ENCODE peak calls at places on chromosomes 16 and 17, in four cellular contexts. Z is K562, M is WTC11, O is HepG2. J is an unnamed sample.

GRCh38 chr17:946510-947236 is 32.9 kb downstream of the NXN start:
- DNase-seq in Z (no peak), M (no peak), O (no peak), J (no peak)

GRCh38 chr17:61251939-61252865 is 147.4 kb upstream of the TBX2 start:
- DNase-seq in Z (no peak), M (no peak), O (no peak), J (no peak)

GRCh38 chr16:57266531-57267268 is 17.8 kb downstream of the PLLP start:
- DNase-seq in Z (peak), O (no peak), M (no peak), J (no peak)

GRCh38 chr16:30011505-30012480 is 966 bp upstream of the DOC2A start:
- DNase-seq in M (no peak), O (no peak), Z (no peak), J (no peak)

GRCh38 chr17:31571124-31571892 is 179.8 kb downstream of the RAB11FIP4 start:
- DNase-seq in M (no peak), O (no peak), Z (no peak), J (no peak)

GRCh38 chr16:2040450-2041105 is 7.1 kb downstream of the NTHL1 start:
- DNase-seq in M (no peak), O (no peak), Z (no peak), J (no peak)

GRCh38 chr16:66844009-66844341 is 239 bp upstream of the CA7 start:
- DNase-seq in Z (no peak), M (no peak), O (no peak), J (no peak)

GRCh38 chr17:44030482-44030881 is 15.7 kb upstream of the TMEM101 start:
- DNase-seq in O (no peak), Z (no peak), M (no peak), J (no peak)

GRCh38 chr17:77770331-77771105 is 188.0 kb upstream of the TNRC6C start:
- DNase-seq in O (no peak), M (no peak), Z (peak), J (no peak)

GRCh38 chr17:50699410-50699809 is 8.3 kb downstream of the ANKRD40 start:
- DNase-seq in O (no peak), M (no peak), Z (no peak), J (no peak)

GRCh38 chr16:14198603-14199002 is 127.5 kb downstream of the MRTFB start:
- DNase-seq in O (no peak), M (no peak), Z (no peak), J (no peak)

GRCh38 chr17:15498107-15498506 is 30.7 kb upstream of the CDRT4 start:
- DNase-seq in Z (peak), M (peak), O (no peak), J (peak)

GRCh38 chr17:59151591-59151990 is 3.4 kb downstream of the SKA2 start:
- DNase-seq in O (no peak), Z (no peak), M (no peak), J (no peak)

GRCh38 chr16:11699234-11699894 is 31.1 kb downstream of the SNN start:
- DNase-seq in Z (no peak), M (no peak), O (no peak), J (no peak)

GRCh38 chr16:85553436-85554113 is 59.5 kb upstream of the GSE1 start:
- DNase-seq in Z (peak), M (peak), O (peak), J (peak)

GRCh38 chr16:49695782-49696413 is 160.0 kb downstream of the ZNF423 start:
- DNase-seq in M (no peak), O (no peak), Z (no peak), J (no peak)

GRCh38 chr16:81693467-81694303 is 85.4 kb upstream of the PLCG2 start:
- DNase-seq in M (no peak), Z (no peak), O (no peak), J (no peak)

DNA sequence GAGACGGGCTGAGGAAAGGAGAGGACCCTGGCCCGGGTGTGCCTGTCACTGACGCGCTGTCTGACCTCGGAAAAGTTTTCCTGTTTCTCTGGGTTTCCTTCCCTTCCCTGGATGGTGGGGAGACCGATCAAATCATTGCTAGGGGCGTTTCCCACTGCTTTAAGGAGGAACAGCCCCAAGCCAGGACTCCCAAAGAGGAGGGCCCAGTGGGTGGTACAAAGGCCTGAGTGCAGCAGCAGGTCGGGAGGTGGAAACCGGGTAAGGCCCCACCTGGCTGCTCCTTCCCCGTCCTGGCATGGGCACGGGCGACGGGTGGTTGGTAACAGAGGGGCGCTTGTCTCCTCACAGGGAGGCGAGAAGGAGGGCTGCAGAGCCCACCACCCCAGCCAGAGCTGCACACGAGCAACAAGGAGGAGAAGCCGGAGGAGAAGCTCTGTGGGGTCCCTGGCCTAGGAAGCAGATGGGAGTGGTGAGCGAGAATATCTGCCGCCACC is 2.2 kb downstream of the SRL start:
- DNase-seq in Z (no peak), M (no peak), O (no peak), J (no peak)
- TF ChIP-seq ELF4 in Z (no peak), M (no peak), O (no peak), J (no peak)

DNA sequence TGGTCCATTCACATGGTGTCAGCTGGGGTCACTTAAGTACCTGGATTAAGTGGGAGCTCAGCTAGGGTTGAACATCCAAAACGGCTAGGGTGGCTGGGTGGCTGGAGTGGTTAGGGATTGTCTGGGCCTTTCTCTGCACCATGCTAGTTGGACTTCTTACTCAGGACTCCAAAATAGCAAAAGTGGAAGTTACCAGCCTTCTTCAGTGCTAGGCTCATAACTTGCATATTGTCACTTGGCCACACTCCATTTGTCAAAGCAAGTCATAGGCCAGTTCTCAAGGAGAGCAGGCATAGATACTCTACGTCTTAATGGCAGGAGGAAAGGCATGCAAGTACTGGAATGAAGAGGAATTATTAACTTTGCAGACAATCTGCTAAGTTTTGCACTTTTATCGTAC is 69.7 kb downstream of the ESRP2 start:
- DNase-seq in M (no peak), Z (no peak), O (no peak), J (no peak)
- TF ChIP-seq ELF4 in M (no peak), Z (no peak), O (no peak), J (no peak)

DNA sequence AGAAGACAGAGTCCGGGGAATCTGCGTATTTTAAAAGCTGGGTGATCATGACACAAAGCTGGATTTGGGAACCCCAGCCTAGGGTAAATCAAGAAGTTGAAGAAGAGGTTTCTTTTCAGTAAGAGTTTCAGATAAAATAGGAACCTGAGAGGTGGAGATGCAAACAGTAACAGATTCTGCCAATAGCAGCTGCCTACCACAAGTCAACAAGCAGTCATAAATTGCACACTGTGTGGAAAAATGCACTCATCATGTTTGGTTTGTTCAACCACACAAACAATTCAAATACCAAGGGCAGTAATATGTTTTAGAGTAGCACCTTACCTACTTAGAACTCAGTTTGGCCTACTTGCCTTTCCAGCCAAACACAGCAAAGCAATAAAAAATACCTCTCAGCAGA is 14.0 kb downstream of the MYO1D start:
- DNase-seq in Z (no peak), O (no peak), M (no peak), J (no peak)
- TF ChIP-seq ELF4 in Z (no peak), O (no peak), M (no peak), J (no peak)

GRCh38 chr17:37737081-37737480 is 7.8 kb downstream of the HNF1B start:
- DNase-seq in Z (no peak), O (peak), M (no peak), J (no peak)

GRCh38 chr17:37736428-37736827 is 8.4 kb downstream of the HNF1B start:
- DNase-seq in M (no peak), Z (no peak), O (no peak), J (no peak)

GRCh38 chr17:37740861-37741260 is 4.0 kb downstream of the HNF1B start:
- DNase-seq in M (no peak), Z (no peak), O (no peak), J (no peak)

GRCh38 chr17:37735165-37735564 is 9.7 kb downstream of the HNF1B start:
- DNase-seq in O (no peak), Z (no peak), M (peak), J (no peak)

DNA sequence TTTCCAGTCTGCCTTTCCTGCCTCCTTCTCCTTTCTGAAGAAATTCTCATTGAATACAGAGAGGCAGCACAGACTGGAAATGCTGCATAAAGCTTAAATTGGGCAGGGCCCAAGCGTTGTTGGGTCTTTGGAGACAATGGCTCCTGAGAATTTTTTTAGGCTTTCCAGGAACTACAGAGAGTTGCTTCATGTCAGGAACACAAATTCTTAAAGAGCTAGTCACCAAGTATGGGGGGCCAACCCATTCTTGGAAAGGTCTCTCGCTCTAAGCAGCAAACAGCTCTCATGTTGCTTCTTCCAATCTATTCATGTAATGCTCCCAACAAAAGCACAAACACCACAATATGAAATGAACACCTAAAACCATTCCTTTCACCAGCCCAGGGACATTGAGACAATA is 6.9 kb downstream of the HNF1B start:
- DNase-seq in O (no peak), Z (no peak), M (no peak), J (no peak)
- TF ChIP-seq ELF4 in O (no peak), Z (no peak), M (no peak), J (no peak)

DNA sequence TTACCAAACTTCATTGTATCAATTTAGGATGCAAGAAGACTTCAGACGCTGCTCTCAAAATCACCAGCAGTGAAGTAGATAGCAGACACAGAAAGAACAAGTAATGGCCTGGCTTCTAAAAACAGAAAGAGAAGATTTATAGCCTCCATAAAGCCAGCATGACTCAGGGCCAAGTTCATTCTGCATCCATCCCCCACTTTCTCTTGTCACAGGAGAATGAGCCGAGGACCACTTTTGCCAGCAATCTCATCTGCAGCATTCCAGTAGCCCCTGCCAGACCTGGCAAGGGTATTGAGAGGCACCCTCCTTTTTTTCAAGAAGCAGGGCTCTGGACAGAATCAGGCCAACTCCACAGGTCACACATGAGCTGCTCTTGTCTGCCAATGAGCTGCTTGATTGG is 355.4 kb upstream of the SOX9 start:
- DNase-seq in M (no peak), O (no peak), Z (no peak), J (peak)
- TF ChIP-seq ELF4 in M (no peak), O (no peak), Z (no peak), J (no peak)

DNA sequence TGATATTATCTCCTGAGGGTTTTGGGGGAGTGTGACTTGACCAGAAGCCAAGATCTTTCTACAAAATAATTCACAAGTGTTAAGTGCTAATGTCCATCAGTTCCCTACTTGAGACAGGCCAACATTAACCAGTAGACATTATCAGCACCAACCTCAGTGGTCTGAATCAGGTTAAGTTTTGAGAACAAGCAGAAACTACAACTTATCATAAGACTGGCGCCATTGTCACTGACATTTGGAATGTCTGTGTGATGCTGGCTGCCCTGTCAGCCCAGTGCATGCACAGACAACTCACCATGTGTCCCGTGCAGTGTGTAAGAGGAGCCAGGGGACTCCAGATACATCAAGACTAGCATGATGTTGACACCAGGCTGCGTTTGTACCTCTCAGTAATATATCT is 76.8 kb downstream of the CCDC182 start:
- DNase-seq in M (no peak), Z (no peak), O (no peak), J (no peak)
- TF ChIP-seq ELF4 in M (no peak), Z (no peak), O (no peak), J (no peak)

GRCh38 chr17:34706029-34706428 is 126.6 kb downstream of the TMEM132E start:
- DNase-seq in O (no peak), M (peak), Z (peak), J (peak)
- TF ChIP-seq ELF4 in O (no peak), M (no peak), Z (no peak), J (no peak)